ENCODE peak calls at places on chromosome 1, in four cellular contexts. One of them, this sample, is unnamed.

GRCh38 chr1:31064685-31065309 is 720 bp downstream of the PUM1 start:
- DNase-seq in stimulated activated CD8-positive, alpha-beta memory T cell treated with anti-CD3 and anti-CD28 coated beads, Interleukin-7, amount 100 ng/mL, for 1 hour: no peak
- DNase-seq in NCI-H1105 treated with DMSO at 0.1 percent for 48 hours: peak
- DNase-seq in NCI-H510A: no peak
- DNase-seq in this sample: peak

GRCh38 chr1:203686091-203686632 is 59.5 kb downstream of the ATP2B4 start:
- DNase-seq in stimulated activated CD8-positive, alpha-beta memory T cell treated with anti-CD3 and anti-CD28 coated beads, Interleukin-7, amount 100 ng/mL, for 1 hour: no peak
- DNase-seq in NCI-H1105 treated with DMSO at 0.1 percent for 48 hours: peak
- DNase-seq in NCI-H510A: no peak
- DNase-seq in this sample: no peak

GRCh38 chr1:48338257-48338656 is 115.7 kb downstream of the SLC5A9 start:
- DNase-seq in stimulated activated CD8-positive, alpha-beta memory T cell treated with anti-CD3 and anti-CD28 coated beads, Interleukin-7, amount 100 ng/mL, for 1 hour: no peak
- DNase-seq in NCI-H1105 treated with DMSO at 0.1 percent for 48 hours: no peak
- DNase-seq in NCI-H510A: no peak
- DNase-seq in this sample: no peak

GRCh38 chr1:26833432-26834405 is 7.2 kb downstream of the ZDHHC18 start:
- DNase-seq in stimulated activated CD8-positive, alpha-beta memory T cell treated with anti-CD3 and anti-CD28 coated beads, Interleukin-7, amount 100 ng/mL, for 1 hour: peak
- DNase-seq in NCI-H1105 treated with DMSO at 0.1 percent for 48 hours: no peak
- DNase-seq in NCI-H510A: no peak
- DNase-seq in this sample: no peak

GRCh38 chr1:182428043-182428442 is 21.9 kb upstream of the RGSL1 start:
- DNase-seq in stimulated activated CD8-positive, alpha-beta memory T cell treated with anti-CD3 and anti-CD28 coated beads, Interleukin-7, amount 100 ng/mL, for 1 hour: no peak
- DNase-seq in NCI-H1105 treated with DMSO at 0.1 percent for 48 hours: no peak
- DNase-seq in NCI-H510A: no peak
- DNase-seq in this sample: no peak

GRCh38 chr1:36175137-36176095 is 19.5 kb downstream of the MAP7D1 start:
- DNase-seq in stimulated activated CD8-positive, alpha-beta memory T cell treated with anti-CD3 and anti-CD28 coated beads, Interleukin-7, amount 100 ng/mL, for 1 hour: no peak
- DNase-seq in NCI-H1105 treated with DMSO at 0.1 percent for 48 hours: peak
- DNase-seq in NCI-H510A: peak
- DNase-seq in this sample: no peak

GRCh38 chr1:98388431-98388830 is 273.1 kb upstream of the SNX7 start:
- DNase-seq in stimulated activated CD8-positive, alpha-beta memory T cell treated with anti-CD3 and anti-CD28 coated beads, Interleukin-7, amount 100 ng/mL, for 1 hour: no peak
- DNase-seq in NCI-H1105 treated with DMSO at 0.1 percent for 48 hours: peak
- DNase-seq in NCI-H510A: no peak
- DNase-seq in this sample: peak

GRCh38 chr1:39102537-39103320 is 76.6 kb downstream of the NDUFS5 start:
- DNase-seq in stimulated activated CD8-positive, alpha-beta memory T cell treated with anti-CD3 and anti-CD28 coated beads, Interleukin-7, amount 100 ng/mL, for 1 hour: no peak
- DNase-seq in NCI-H1105 treated with DMSO at 0.1 percent for 48 hours: peak
- DNase-seq in NCI-H510A: peak
- DNase-seq in this sample: peak

GRCh38 chr1:2425875-2426274 is 13.5 kb upstream of the PEX10 start:
- DNase-seq in stimulated activated CD8-positive, alpha-beta memory T cell treated with anti-CD3 and anti-CD28 coated beads, Interleukin-7, amount 100 ng/mL, for 1 hour: no peak
- DNase-seq in NCI-H1105 treated with DMSO at 0.1 percent for 48 hours: no peak
- DNase-seq in NCI-H510A: no peak
- DNase-seq in this sample: no peak

GRCh38 chr1:43274804-43275180 is 5.0 kb downstream of the TMEM125 start:
- DNase-seq in stimulated activated CD8-positive, alpha-beta memory T cell treated with anti-CD3 and anti-CD28 coated beads, Interleukin-7, amount 100 ng/mL, for 1 hour: no peak
- DNase-seq in NCI-H1105 treated with DMSO at 0.1 percent for 48 hours: no peak
- DNase-seq in NCI-H510A: no peak
- DNase-seq in this sample: no peak

GRCh38 chr1:63662056-63662836 is 69.0 kb downstream of the PGM1 start:
- DNase-seq in stimulated activated CD8-positive, alpha-beta memory T cell treated with anti-CD3 and anti-CD28 coated beads, Interleukin-7, amount 100 ng/mL, for 1 hour: no peak
- DNase-seq in NCI-H1105 treated with DMSO at 0.1 percent for 48 hours: no peak
- DNase-seq in NCI-H510A: no peak
- DNase-seq in this sample: peak

GRCh38 chr1:106924360-106924759 is 132.1 kb upstream of the PRMT6 start:
- DNase-seq in stimulated activated CD8-positive, alpha-beta memory T cell treated with anti-CD3 and anti-CD28 coated beads, Interleukin-7, amount 100 ng/mL, for 1 hour: no peak
- DNase-seq in NCI-H1105 treated with DMSO at 0.1 percent for 48 hours: no peak
- DNase-seq in NCI-H510A: no peak
- DNase-seq in this sample: no peak

GRCh38 chr1:1360511-1361169 is 2.3 kb upstream of the MXRA8 start:
- DNase-seq in stimulated activated CD8-positive, alpha-beta memory T cell treated with anti-CD3 and anti-CD28 coated beads, Interleukin-7, amount 100 ng/mL, for 1 hour: no peak
- DNase-seq in NCI-H1105 treated with DMSO at 0.1 percent for 48 hours: no peak
- DNase-seq in NCI-H510A: no peak
- DNase-seq in this sample: peak

This sample was measured in SW480.